ENCODE peak calls at places on chromosome 3, in ten cellular contexts. X is GM04504; C is NCI-H460; T is GM23248; E is stimulated activated CD4-positive, alpha-beta T cell treated with anti-CD3 and anti-CD28 coated beads, Interleukin-1b, Interleukin-23, amount 100 ng/mL, for 48 hours; U is T47D; R is stimulated activated CD8-positive, alpha-beta memory T cell treated with anti-CD3 and anti-CD28 coated beads, Interleukin-7, amount 100 ng/mL, for 24 hours; F is caudate nucleus; Y is hippocampal formation; P is lung microvascular endothelial cell. L is an unnamed sample.

GRCh38 chr3:194235160-194235559 is 99.2 kb downstream of the HES1 start:
- DNase-seq in X (no peak), C (no peak), T (no peak), E (no peak), U (no peak), R (no peak), F (no peak), Y (no peak), P (no peak), L (no peak)

GRCh38 chr3:46065294-46065705 is 38.0 kb upstream of the XCR1 start:
- DNase-seq in X (no peak), C (no peak), T (no peak), E (peak), U (no peak), R (peak), F (no peak), Y (no peak), P (no peak), L (peak)

GRCh38 chr3:37608061-37608702 is 253.5 kb upstream of the CTDSPL start:
- DNase-seq in X (no peak), C (no peak), T (peak), E (no peak), U (no peak), R (no peak), F (no peak), Y (no peak), P (no peak), L (peak)

GRCh38 chr3:114674041-114674440 is 380.2 kb downstream of the TIGIT start:
- DNase-seq in X (no peak), C (no peak), T (no peak), E (no peak), U (no peak), R (no peak), F (no peak), Y (no peak), P (no peak), L (peak)

GRCh38 chr3:124063168-124063909 is 71.4 kb upstream of the ROPN1 start:
- DNase-seq in X (peak), C (no peak), T (peak), E (no peak), U (no peak), R (no peak), F (no peak), Y (no peak), P (peak), L (peak)

GRCh38 chr3:154794383-154794782 is 285.7 kb upstream of the MME start:
- DNase-seq in X (no peak), C (no peak), T (peak), E (no peak), U (no peak), R (no peak), F (no peak), Y (no peak), P (no peak), L (no peak)

GRCh38 chr3:169619793-169620192 is 43.7 kb downstream of the MECOM start:
- DNase-seq in X (no peak), C (no peak), T (no peak), E (no peak), U (no peak), R (no peak), F (no peak), Y (no peak), P (peak), L (no peak)

GRCh38 chr3:137944593-137944992 is 65.4 kb upstream of the CLDN18 start:
- DNase-seq in X (no peak), C (no peak), T (no peak), E (no peak), U (no peak), R (no peak), F (no peak), Y (no peak), P (no peak), L (no peak)

GRCh38 chr3:13530241-13531009 is 18.5 kb upstream of the FBLN2 start:
- DNase-seq in X (no peak), C (no peak), T (no peak), E (no peak), U (no peak), R (no peak), F (no peak), Y (no peak), P (no peak), L (no peak)

GRCh38 chr3:168186293-168186983 is 90.7 kb upstream of the GOLIM4 start:
- DNase-seq in X (no peak), C (no peak), T (no peak), E (no peak), U (no peak), R (no peak), F (no peak), Y (no peak), P (no peak), L (no peak)

GRCh38 chr3:112519424-112520001 is 20.2 kb upstream of the BTLA start:
- DNase-seq in X (peak), C (peak), T (peak), E (no peak), U (peak), R (no peak), F (no peak), Y (peak), P (peak), L (peak)

GRCh38 chr3:89467886-89468479 is 360.6 kb downstream of the EPHA3 start:
- DNase-seq in X (no peak), C (no peak), T (no peak), E (no peak), U (no peak), R (no peak), F (no peak), Y (no peak), P (no peak), L (no peak)

GRCh38 chr3:71693641-71694040 is 31.6 kb downstream of the EIF4E3 start:
- DNase-seq in X (no peak), C (no peak), T (no peak), E (no peak), U (no peak), R (no peak), F (no peak), Y (no peak), P (no peak), L (no peak)

GRCh38 chr3:10882851-10883250 is 66.8 kb downstream of the SLC6A11 start:
- DNase-seq in X (no peak), C (no peak), T (no peak), E (no peak), U (no peak), R (no peak), F (no peak), Y (no peak), P (no peak), L (no peak)

GRCh38 chr3:173584093-173584833 is 186.7 kb downstream of the NLGN1 start:
- DNase-seq in X (peak), C (peak), T (peak), E (no peak), U (peak), R (no peak), F (no peak), Y (peak), P (peak), L (peak)